ENCODE peak calls at places on chromosomes 5 and 9, in four cellular contexts. W, I, P and X are unnamed samples. For H3K9me3, the result is how much of the 10 kb centered on the place peaks cover.

GRCh38 chr9:82332018-82332773 is 343.6 kb downstream of the SPATA31D1 start:
- DNase-seq in W (peak), I (peak), P (peak), X (peak)

GRCh38 chr9:27945386-27945785 is 372.1 kb upstream of the C9orf72 start:
- DNase-seq in P (peak), W (peak), I (peak), X (peak)

GRCh38 chr5:32949571-32949970 is 238.4 kb downstream of the NPR3 start:
- DNase-seq in I (no peak), W (no peak), P (peak), X (no peak)

GRCh38 chr5:56110646-56111403 is 116.1 kb upstream of the IL6ST start:
- DNase-seq in P (no peak), W (peak), I (peak), X (peak)

GRCh38 chr9:76194896-76195295 is 199.3 kb downstream of the RFK start:
- DNase-seq in P (no peak), W (peak), I (peak), X (peak)

GRCh38 chr5:179825655-179826182 is 5.0 kb downstream of the SQSTM1 start:
- DNase-seq in W (no peak), P (no peak), I (no peak), X (peak)

GRCh38 chr9:26535146-26535545 is 357.5 kb downstream of the CAAP1 start:
- DNase-seq in I (no peak), W (no peak), P (no peak), X (no peak)

GRCh38 chr5:132474881-132475511 is 15.6 kb downstream of the IRF1 start:
- DNase-seq in I (no peak), P (no peak), W (no peak), X (no peak)

GRCh38 chr5:17713301-17713700 is 79.0 kb downstream of the TAF11L14 start:
- DNase-seq in W (no peak), P (peak), I (no peak), X (no peak)

GRCh38 chr9:33894316-33894715 is 77.4 kb downstream of the UBE2R2 start:
- DNase-seq in I (no peak), P (no peak), W (no peak), X (no peak)

GRCh38 chr9:18756712-18757125 is 276.3 kb downstream of the SAXO1 start:
- DNase-seq in W (no peak), P (no peak), I (no peak), X (no peak)

GRCh38 chr9:118529210-118529609 is 825.0 kb downstream of the TLR4 start:
- DNase-seq in P (no peak), I (peak), W (peak), X (peak)

GRCh38 chr9:80899208-80899607 is 790.1 kb downstream of the TLE1 start:
- DNase-seq in W (peak), I (peak), P (peak), X (no peak)

GRCh38 chr5:73451218-73452130 is 2.9 kb upstream of the FOXD1 start:
- DNase-seq in I (no peak), W (peak), P (peak), X (peak)

GRCh38 chr9:83234541-83234940 is 171.6 kb upstream of the RASEF start:
- DNase-seq in I (no peak), P (no peak), W (peak), X (no peak)

DNA sequence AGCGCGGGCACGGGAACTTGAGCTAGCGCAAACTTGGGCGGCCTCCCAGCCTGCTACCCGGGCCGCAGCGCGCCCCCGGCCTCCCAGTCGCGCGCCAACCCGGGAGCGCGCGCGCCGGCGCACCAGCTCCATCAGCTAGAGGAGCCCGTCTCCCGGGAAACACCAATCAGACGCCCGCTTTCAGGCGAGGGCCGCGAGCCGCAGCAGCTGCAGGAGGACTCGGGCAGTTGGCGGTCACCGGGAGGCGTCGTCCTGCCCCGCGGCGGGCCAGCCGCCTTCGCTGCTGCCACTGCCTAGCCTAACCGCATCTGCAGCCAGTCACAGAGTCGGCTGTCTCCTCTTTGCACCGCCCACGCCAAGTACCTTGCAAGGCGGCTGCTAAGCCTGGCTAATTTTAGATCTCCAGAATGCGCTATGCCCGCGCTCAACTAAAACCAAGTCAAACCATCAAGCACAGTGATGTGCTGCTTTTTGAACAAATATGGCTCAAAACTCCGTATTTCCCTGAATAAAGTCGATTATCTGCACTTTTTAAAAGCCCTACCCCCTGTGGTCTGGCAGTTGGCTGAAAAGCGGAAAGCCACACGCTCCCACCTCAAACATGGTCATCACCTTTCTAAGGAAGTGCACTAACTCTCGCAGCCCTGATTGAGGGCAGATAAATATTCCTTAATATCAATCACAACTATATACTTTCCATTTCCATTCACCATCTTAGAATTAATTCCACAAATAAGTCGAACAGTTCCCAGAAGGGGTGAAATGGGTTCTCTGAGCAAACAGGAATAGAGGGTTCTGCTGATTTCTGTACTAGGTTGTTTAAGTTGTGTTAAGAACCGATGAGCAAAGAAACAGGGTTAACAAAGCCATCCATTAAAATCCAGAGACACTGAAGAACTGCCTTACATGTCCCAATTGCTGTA is 221.8 kb downstream of the MEF2C start:
- DNase-seq in W (peak), P (peak), I (peak), X (peak)
- TF ChIP-seq EZH2 in W (peak), P (no peak), I (no peak), X (peak)

GRCh38 chr5:178425621-178426068 is 164.5 kb downstream of the COL23A1 start:
- DNase-seq in P (no peak), W (no peak), I (no peak), X (no peak)

GRCh38 chr5:178423431-178423830 is 166.8 kb downstream of the COL23A1 start:
- DNase-seq in P (no peak), I (no peak), W (no peak), X (no peak)

GRCh38 chr5:178422400-178422775 is 167.8 kb downstream of the COL23A1 start:
- DNase-seq in W (no peak), P (no peak), I (no peak), X (no peak)

GRCh38 chr5:178426326-178427130 is 163.7 kb downstream of the COL23A1 start:
- DNase-seq in W (no peak), I (no peak), P (no peak), X (no peak)

DNA sequence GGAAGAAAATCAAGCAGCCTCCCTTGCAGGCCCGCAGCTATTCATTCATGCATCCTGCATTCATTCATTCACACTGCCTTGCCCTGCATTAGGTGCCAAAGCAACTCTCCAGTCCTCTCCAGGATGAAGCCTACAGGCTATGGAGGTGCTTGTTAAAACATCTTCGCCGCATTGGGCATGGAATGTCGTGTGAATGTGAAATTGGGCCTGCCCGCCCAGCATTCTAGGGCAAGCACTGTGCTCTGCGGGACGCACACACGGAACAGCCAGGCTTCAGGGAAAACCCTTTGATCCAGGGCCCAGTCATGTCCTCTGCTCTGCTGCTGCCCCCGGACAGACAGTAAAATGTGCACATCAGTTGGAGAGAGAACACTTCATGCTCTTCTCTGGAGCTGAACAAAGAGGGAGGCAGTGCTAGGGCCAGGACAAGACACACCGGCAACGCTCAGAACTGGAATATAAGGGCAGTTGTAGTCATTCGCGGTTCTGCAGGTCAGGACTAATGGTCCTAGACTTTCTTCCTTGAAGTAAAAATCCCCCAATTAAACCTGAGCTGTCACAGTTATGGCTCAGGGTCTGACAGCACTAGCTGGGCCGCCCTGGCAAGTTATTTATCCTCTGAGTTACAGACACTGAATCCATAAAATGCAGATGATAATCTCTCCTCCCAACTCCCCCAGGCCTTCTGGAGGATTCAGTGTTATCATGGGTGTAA is 165.9 kb downstream of the COL23A1 start:
- DNase-seq in I (no peak), W (no peak), P (no peak), X (no peak)
- H3K9me3 ChIP-seq in I (under half), W (under half), P (under half), X (under half)

GRCh38 chr9:106918825-106919509 is 56.0 kb downstream of the ZNF462 start:
- DNase-seq in I (no peak), P (no peak), W (no peak), X (no peak)

GRCh38 chr9:106916491-106917235 is 53.7 kb downstream of the ZNF462 start:
- DNase-seq in I (peak), W (peak), P (peak), X (peak)

GRCh38 chr9:106920091-106920490 is 57.1 kb downstream of the ZNF462 start:
- DNase-seq in W (no peak), I (no peak), P (no peak), X (no peak)

GRCh38 chr9:106913276-106913675 is 50.3 kb downstream of the ZNF462 start:
- DNase-seq in P (no peak), W (no peak), I (no peak), X (no peak)

GRCh38 chr9:106915851-106916250 is 52.9 kb downstream of the ZNF462 start:
- DNase-seq in I (no peak), P (no peak), W (no peak), X (no peak)
- H3K4me2 ChIP-seq in I (peak), P (peak), W (no peak), X (no peak)

DNA sequence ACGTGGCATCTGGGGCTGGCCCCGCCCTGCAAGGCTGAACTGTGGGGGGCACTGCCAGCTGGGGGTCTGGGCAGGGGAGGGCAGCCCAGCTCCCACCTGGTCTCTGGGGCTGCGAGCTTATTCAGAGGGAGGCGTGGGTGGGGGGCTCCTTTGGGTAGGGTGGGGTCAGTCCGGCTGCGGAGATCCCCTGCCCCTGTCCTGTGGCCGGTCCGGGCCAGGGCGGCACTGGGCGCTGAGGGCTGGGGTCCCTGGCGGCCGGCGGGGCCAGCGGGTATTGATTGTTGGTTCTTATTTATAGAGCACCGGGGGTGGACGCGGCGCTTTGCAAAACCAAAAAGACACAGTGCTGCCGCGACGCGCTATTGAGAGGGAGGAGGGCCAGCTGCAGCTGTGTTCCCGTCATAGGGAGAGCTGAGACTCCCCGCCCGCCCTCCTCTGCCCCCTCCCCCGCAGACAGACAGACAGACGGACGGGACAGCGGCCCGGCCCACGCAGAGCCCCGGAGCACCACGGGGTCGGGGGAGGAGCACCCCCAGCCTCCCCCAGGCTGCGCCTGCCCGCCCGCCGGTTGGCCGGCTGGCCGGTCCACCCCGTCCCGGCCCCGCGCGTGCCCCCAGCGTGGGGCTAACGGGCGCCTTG is 2.6 kb downstream of the LRRC26 start:
- DNase-seq in I (no peak), P (no peak), W (no peak), X (peak)
- TF ChIP-seq EZH2 in I (peak), P (no peak), W (no peak), X (peak)

DNA sequence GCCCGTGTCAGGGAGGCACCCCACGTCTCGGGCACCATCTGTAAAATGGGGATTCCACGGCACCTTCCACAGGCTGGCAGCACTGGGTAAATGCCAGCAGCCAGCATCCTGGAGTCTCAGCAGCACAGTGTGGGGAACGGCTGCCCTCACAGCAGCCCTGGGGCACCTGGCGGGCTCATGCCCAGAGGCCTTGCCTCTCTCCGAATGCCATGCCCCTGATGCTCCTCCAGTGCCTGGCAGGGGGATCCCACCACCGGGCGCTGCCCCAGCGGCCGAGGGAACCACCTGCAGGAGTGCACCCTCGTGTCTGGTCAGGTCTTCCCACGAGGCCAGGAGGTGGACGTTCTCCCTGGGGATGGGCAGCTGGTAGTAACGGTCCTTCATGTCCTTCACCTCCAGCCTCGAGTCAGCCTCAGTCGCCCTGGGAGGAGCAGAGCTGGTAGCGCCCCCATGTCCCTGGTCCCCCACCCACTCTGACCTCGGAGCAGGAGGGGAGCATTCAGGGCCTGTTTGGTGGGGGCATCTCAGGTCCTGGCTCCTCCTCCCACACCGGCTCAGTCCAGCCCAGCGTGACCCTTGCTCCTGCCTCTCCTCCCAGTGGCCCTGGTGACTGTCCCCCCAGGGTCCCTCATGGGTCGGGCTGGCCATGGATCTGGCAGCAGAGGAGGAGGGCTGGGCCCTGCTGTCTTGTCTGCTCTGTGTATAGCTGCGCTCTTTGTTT is 49.9 kb upstream of the NRARP start:
- DNase-seq in I (no peak), W (no peak), P (no peak), X (no peak)
- H3K9me3 ChIP-seq in I (under half), W (under half), P (under half), X (under half)

GRCh38 chr5:160703547-160704189 is 148.3 kb downstream of the ATP10B start:
- DNase-seq in W (no peak), P (no peak), I (no peak), X (no peak)

GRCh38 chr5:160699301-160699700 is 152.7 kb downstream of the ATP10B start:
- DNase-seq in I (no peak), P (no peak), W (no peak), X (no peak)

GRCh38 chr5:160701403-160701802 is 150.6 kb downstream of the ATP10B start:
- DNase-seq in P (no peak), W (no peak), I (no peak), X (no peak)

GRCh38 chr5:160702856-160703453 is 149.1 kb downstream of the ATP10B start:
- DNase-seq in P (no peak), I (no peak), W (no peak), X (no peak)

DNA sequence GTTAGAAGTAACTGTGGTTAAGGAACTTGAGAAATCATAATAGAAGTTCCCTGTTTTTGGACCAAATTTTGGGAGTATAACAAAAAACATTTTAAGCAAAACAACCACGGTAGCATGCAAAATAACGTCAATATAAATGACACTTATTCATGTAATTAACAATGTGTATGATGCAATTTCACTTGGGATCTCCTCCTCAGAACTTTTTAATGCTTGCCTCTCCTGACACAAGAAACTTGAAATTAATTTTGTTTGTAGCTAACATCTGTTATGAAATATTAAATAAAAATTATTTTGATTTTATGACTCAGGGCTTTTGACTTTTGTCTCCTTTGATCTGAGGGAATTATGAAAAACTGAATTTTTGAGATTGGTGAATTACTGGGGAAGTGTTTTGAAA is 149.7 kb downstream of the ATP10B start:
- DNase-seq in W (no peak), P (no peak), I (no peak), X (no peak)
- H3K4me2 ChIP-seq in W (no peak), P (no peak), I (no peak), X (no peak)

GRCh38 chr9:112401175-112401815 is 21.4 kb downstream of the HSDL2 start:
- DNase-seq in P (no peak), W (no peak), I (no peak), X (no peak)

GRCh38 chr9:112396416-112396815 is 16.5 kb downstream of the HSDL2 start:
- DNase-seq in I (no peak), W (peak), P (no peak), X (no peak)

DNA sequence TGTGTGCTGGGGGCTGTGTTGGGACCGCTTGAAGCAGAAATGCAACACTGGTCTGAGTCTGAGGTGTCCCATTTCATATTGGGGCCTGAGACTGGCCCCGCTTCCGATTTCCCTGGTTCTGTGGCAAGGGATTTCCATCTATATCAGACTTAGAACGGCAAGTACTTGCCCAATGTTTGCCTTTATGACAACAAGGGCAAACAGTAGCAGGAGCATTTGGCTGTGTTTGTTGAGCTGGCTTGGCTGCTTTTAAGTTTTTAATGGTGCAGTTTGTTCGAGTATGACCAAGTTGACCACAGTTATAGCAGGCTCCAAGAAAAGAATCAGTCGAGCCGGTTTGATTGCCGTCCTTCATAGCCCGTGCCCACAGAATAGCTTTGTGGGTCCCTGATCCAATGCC is 17.0 kb downstream of the HSDL2 start:
- DNase-seq in P (no peak), I (no peak), W (no peak), X (no peak)
- TF ChIP-seq EZH2 in P (no peak), I (no peak), W (no peak), X (no peak)